ENCODE peak calls at places on chromosomes 7 and 10, in five cellular contexts. One of them, this sample, is unnamed.
A peak's percentile ranks its signal among the peaks of the same experiment; 100 is the strongest.

GRCh38 chr7:34728156-34728555 is 70.1 kb downstream of the NPSR1 start:
- DNase-seq in IMR-90: no peak
- DNase-seq in mesendoderm: no peak
- DNase-seq in H9: no peak
- DNase-seq in H1: no peak
- DNase-seq in this sample: no peak

GRCh38 chr10:59968705-59969104 is 62.3 kb upstream of the CCDC6 start:
- DNase-seq in IMR-90: no peak
- DNase-seq in mesendoderm: no peak
- DNase-seq in H9: no peak
- DNase-seq in H1: no peak
- DNase-seq in this sample: no peak

GRCh38 chr10:54682554-54682953 is 118.5 kb downstream of the PCDH15 start:
- DNase-seq in IMR-90: no peak
- DNase-seq in mesendoderm: no peak
- DNase-seq in H9: no peak
- DNase-seq in H1: no peak
- DNase-seq in this sample: no peak

GRCh38 chr7:39749177-39749576 is 125.8 kb downstream of the RALA start:
- DNase-seq in IMR-90: peak; percentile 88
- DNase-seq in mesendoderm: no peak
- DNase-seq in H9: no peak
- DNase-seq in H1: no peak
- DNase-seq in this sample: no peak

GRCh38 chr7:47596502-47597202 is 14.7 kb upstream of the TNS3 start:
- DNase-seq in IMR-90: no peak
- DNase-seq in mesendoderm: peak; percentile 49
- DNase-seq in H9: no peak
- DNase-seq in H1: no peak
- DNase-seq in this sample: no peak

GRCh38 chr7:4513450-4513849 is 168.6 kb upstream of the FOXK1 start:
- DNase-seq in IMR-90: no peak
- DNase-seq in mesendoderm: no peak
- DNase-seq in H9: no peak
- DNase-seq in H1: no peak
- DNase-seq in this sample: no peak

GRCh38 chr7:93161181-93161762 is 13.1 kb upstream of the SAMD9L start:
- DNase-seq in IMR-90: no peak
- DNase-seq in mesendoderm: no peak
- DNase-seq in H9: no peak
- DNase-seq in H1: no peak
- DNase-seq in this sample: no peak

GRCh38 chr7:157474685-157475084 is 137.9 kb downstream of the DNAJB6 start:
- DNase-seq in IMR-90: no peak
- DNase-seq in mesendoderm: peak; percentile 67
- DNase-seq in H9: peak; percentile 81
- DNase-seq in H1: peak; percentile 46
- DNase-seq in this sample: no peak

GRCh38 chr7:33130184-33130583 is 820 bp downstream of the BBS9 start:
- DNase-seq in IMR-90: peak; percentile 8
- DNase-seq in mesendoderm: peak; percentile 40
- DNase-seq in H9: no peak
- DNase-seq in H1: no peak
- DNase-seq in this sample: no peak

GRCh38 chr10:103592186-103593021 is 98.9 kb downstream of the NEURL1 start:
- DNase-seq in IMR-90: peak; percentile 38
- DNase-seq in mesendoderm: peak; percentile 66
- DNase-seq in H9: peak; percentile 77
- DNase-seq in H1: peak; percentile 46
- DNase-seq in this sample: peak; percentile 51

GRCh38 chr10:84375011-84375410 is 46.6 kb downstream of the CCSER2 start:
- DNase-seq in IMR-90: peak; percentile 69
- DNase-seq in mesendoderm: peak; percentile 73
- DNase-seq in H9: no peak
- DNase-seq in H1: no peak
- DNase-seq in this sample: peak; percentile 45

GRCh38 chr7:120181499-120181898 is 91.5 kb upstream of the KCND2 start:
- DNase-seq in IMR-90: no peak
- DNase-seq in mesendoderm: no peak
- DNase-seq in H9: no peak
- DNase-seq in H1: no peak
- DNase-seq in this sample: no peak

GRCh38 chr7:91941450-91941849 is 788 bp downstream of the AKAP9 start:
- DNase-seq in IMR-90: peak; percentile 18
- DNase-seq in mesendoderm: peak; percentile 50
- DNase-seq in H9: peak; percentile 31
- DNase-seq in H1: no peak
- DNase-seq in this sample: peak; percentile 21

GRCh38 chr7:47358944-47359588 is 222.8 kb downstream of the TNS3 start:
- DNase-seq in IMR-90: peak; percentile 27
- DNase-seq in mesendoderm: no peak
- DNase-seq in H9: no peak
- DNase-seq in H1: no peak
- DNase-seq in this sample: no peak

GRCh38 chr7:47648301-47648900 is 66.5 kb upstream of the TNS3 start:
- DNase-seq in IMR-90: peak; percentile 85
- DNase-seq in mesendoderm: no peak
- DNase-seq in H9: no peak
- DNase-seq in H1: no peak
- DNase-seq in this sample: no peak

GRCh38 chr7:80721880-80722595 is 83.6 kb downstream of the CD36 start:
- DNase-seq in IMR-90: peak; percentile 92
- DNase-seq in mesendoderm: peak; percentile 32
- DNase-seq in H9: no peak
- DNase-seq in H1: no peak
- DNase-seq in this sample: no peak

GRCh38 chr7:73823873-73824597 is 6.8 kb upstream of the CLDN4 start:
- DNase-seq in IMR-90: no peak
- DNase-seq in mesendoderm: no peak
- DNase-seq in H9: no peak
- DNase-seq in H1: no peak
- DNase-seq in this sample: no peak

GRCh38 chr7:123820864-123821263 is 24.1 kb upstream of the HYAL4 start:
- DNase-seq in IMR-90: no peak
- DNase-seq in mesendoderm: no peak
- DNase-seq in H9: no peak
- DNase-seq in H1: no peak
- DNase-seq in this sample: no peak

GRCh38 chr10:84820121-84820520 is 491.7 kb downstream of the CCSER2 start:
- DNase-seq in IMR-90: no peak
- DNase-seq in mesendoderm: no peak
- DNase-seq in H9: no peak
- DNase-seq in H1: no peak
- DNase-seq in this sample: no peak

GRCh38 chr7:47342646-47343045 is 239.3 kb downstream of the TNS3 start:
- DNase-seq in IMR-90: no peak
- DNase-seq in mesendoderm: no peak
- DNase-seq in H9: no peak
- DNase-seq in H1: no peak
- DNase-seq in this sample: no peak

GRCh38 chr10:1454964-1455363 is 282.4 kb downstream of the ADARB2 start:
- DNase-seq in IMR-90: no peak
- DNase-seq in mesendoderm: no peak
- DNase-seq in H9: no peak
- DNase-seq in H1: no peak
- DNase-seq in this sample: no peak

GRCh38 chr7:85205754-85206153 is 18.9 kb upstream of the SEMA3D start:
- DNase-seq in IMR-90: no peak
- DNase-seq in mesendoderm: no peak
- DNase-seq in H9: no peak
- DNase-seq in H1: no peak
- DNase-seq in this sample: no peak

GRCh38 chr7:25839084-25839769 is 312.8 kb upstream of the NFE2L3 start:
- DNase-seq in IMR-90: no peak
- DNase-seq in mesendoderm: peak; percentile 61
- DNase-seq in H9: no peak
- DNase-seq in H1: no peak
- DNase-seq in this sample: no peak

GRCh38 chr7:39709768-39710291 is 86.5 kb downstream of the RALA start:
- DNase-seq in IMR-90: peak; percentile 91
- DNase-seq in mesendoderm: peak; percentile 35
- DNase-seq in H9: no peak
- DNase-seq in H1: no peak
- DNase-seq in this sample: no peak

GRCh38 chr10:124696446-124697392 is 47.5 kb downstream of the FAM53B start:
- DNase-seq in IMR-90: no peak
- DNase-seq in mesendoderm: no peak
- DNase-seq in H9: no peak
- DNase-seq in H1: no peak
- DNase-seq in this sample: no peak

GRCh38 chr7:68206946-68207485 is 1210.4 kb downstream of the TYW1 start:
- DNase-seq in IMR-90: no peak
- DNase-seq in mesendoderm: no peak
- DNase-seq in H9: no peak
- DNase-seq in H1: no peak
- DNase-seq in this sample: no peak

GRCh38 chr7:68203246-68203645 is 1206.6 kb downstream of the TYW1 start:
- DNase-seq in IMR-90: no peak
- DNase-seq in mesendoderm: peak; percentile 83
- DNase-seq in H9: no peak
- DNase-seq in H1: no peak
- DNase-seq in this sample: no peak

GRCh38 chr7:68199951-68200660 is 1203.5 kb downstream of the TYW1 start:
- DNase-seq in IMR-90: no peak
- DNase-seq in mesendoderm: no peak
- DNase-seq in H9: no peak
- DNase-seq in H1: no peak
- DNase-seq in this sample: no peak

GRCh38 chr7:68207676-68208075 is 1211.0 kb downstream of the TYW1 start:
- DNase-seq in IMR-90: no peak
- DNase-seq in mesendoderm: peak; percentile 92
- DNase-seq in H9: no peak
- DNase-seq in H1: no peak
- DNase-seq in this sample: no peak

GRCh38 chr7:68205826-68206225 is 1209.2 kb downstream of the TYW1 start:
- DNase-seq in IMR-90: no peak
- DNase-seq in mesendoderm: no peak
- DNase-seq in H9: no peak
- DNase-seq in H1: no peak
- DNase-seq in this sample: no peak
- H2BK5ac ChIP-seq in IMR-90: no peak overlapping the region
- H2BK5ac ChIP-seq in mesendoderm: no peak overlapping the region
- H2BK5ac ChIP-seq in H9: no peak overlapping the region
- H2BK5ac ChIP-seq in H1: no peak overlapping the region
- H2BK5ac ChIP-seq in this sample: no peak overlapping the region

GRCh38 chr10:26550774-26551526 is 112.8 kb downstream of the APBB1IP start:
- DNase-seq in IMR-90: no peak
- DNase-seq in mesendoderm: peak; percentile 54
- DNase-seq in H9: peak; percentile 47
- DNase-seq in H1: no peak
- DNase-seq in this sample: no peak
- H2BK5ac ChIP-seq in IMR-90: no peak overlapping the region
- H2BK5ac ChIP-seq in mesendoderm: no peak overlapping the region
- H2BK5ac ChIP-seq in H9: no peak overlapping the region
- H2BK5ac ChIP-seq in H1: no peak overlapping the region
- H2BK5ac ChIP-seq in this sample: no peak overlapping the region

GRCh38 chr10:101267776-101268175 is 38.5 kb upstream of the LBX1 start:
- DNase-seq in IMR-90: no peak
- DNase-seq in mesendoderm: no peak
- DNase-seq in H9: no peak
- DNase-seq in H1: no peak
- DNase-seq in this sample: no peak

GRCh38 chr10:101272229-101272868 is 43.1 kb upstream of the LBX1 start:
- DNase-seq in IMR-90: peak; percentile 54
- DNase-seq in mesendoderm: peak; percentile 91
- DNase-seq in H9: peak; percentile 89
- DNase-seq in H1: peak; percentile 65
- DNase-seq in this sample: peak; percentile 75

GRCh38 chr10:101270763-101271162 is 41.5 kb upstream of the LBX1 start:
- DNase-seq in IMR-90: no peak
- DNase-seq in mesendoderm: no peak
- DNase-seq in H9: no peak
- DNase-seq in H1: no peak
- DNase-seq in this sample: no peak

GRCh38 chr10:101273736-101274135 is 44.5 kb upstream of the LBX1 start:
- DNase-seq in IMR-90: no peak
- DNase-seq in mesendoderm: no peak
- DNase-seq in H9: no peak
- DNase-seq in H1: no peak
- DNase-seq in this sample: no peak

GRCh38 chr10:101273330-101273729 is 44.1 kb upstream of the LBX1 start:
- DNase-seq in IMR-90: no peak
- DNase-seq in mesendoderm: no peak
- DNase-seq in H9: no peak
- DNase-seq in H1: no peak
- DNase-seq in this sample: no peak
- H2BK5ac ChIP-seq in IMR-90: no peak overlapping the region
- H2BK5ac ChIP-seq in mesendoderm: no peak overlapping the region
- H2BK5ac ChIP-seq in H9: no peak overlapping the region
- H2BK5ac ChIP-seq in H1: no peak overlapping the region
- H2BK5ac ChIP-seq in this sample: no peak overlapping the region

GRCh38 chr10:79982861-79983260 is 34.0 kb upstream of the SFTPD start:
- DNase-seq in IMR-90: no peak
- DNase-seq in mesendoderm: no peak
- DNase-seq in H9: peak; percentile 29
- DNase-seq in H1: no peak
- DNase-seq in this sample: no peak

GRCh38 chr10:79982486-79982800 is 33.5 kb upstream of the SFTPD start:
- DNase-seq in IMR-90: no peak
- DNase-seq in mesendoderm: no peak
- DNase-seq in H9: no peak
- DNase-seq in H1: no peak
- DNase-seq in this sample: no peak

GRCh38 chr10:79981356-79981672 is 32.4 kb upstream of the SFTPD start:
- DNase-seq in IMR-90: no peak
- DNase-seq in mesendoderm: no peak
- DNase-seq in H9: no peak
- DNase-seq in H1: no peak
- DNase-seq in this sample: no peak

GRCh38 chr10:79980711-79981110 is 31.8 kb upstream of the SFTPD start:
- DNase-seq in IMR-90: no peak
- DNase-seq in mesendoderm: no peak
- DNase-seq in H9: no peak
- DNase-seq in H1: no peak
- DNase-seq in this sample: no peak

DNA sequence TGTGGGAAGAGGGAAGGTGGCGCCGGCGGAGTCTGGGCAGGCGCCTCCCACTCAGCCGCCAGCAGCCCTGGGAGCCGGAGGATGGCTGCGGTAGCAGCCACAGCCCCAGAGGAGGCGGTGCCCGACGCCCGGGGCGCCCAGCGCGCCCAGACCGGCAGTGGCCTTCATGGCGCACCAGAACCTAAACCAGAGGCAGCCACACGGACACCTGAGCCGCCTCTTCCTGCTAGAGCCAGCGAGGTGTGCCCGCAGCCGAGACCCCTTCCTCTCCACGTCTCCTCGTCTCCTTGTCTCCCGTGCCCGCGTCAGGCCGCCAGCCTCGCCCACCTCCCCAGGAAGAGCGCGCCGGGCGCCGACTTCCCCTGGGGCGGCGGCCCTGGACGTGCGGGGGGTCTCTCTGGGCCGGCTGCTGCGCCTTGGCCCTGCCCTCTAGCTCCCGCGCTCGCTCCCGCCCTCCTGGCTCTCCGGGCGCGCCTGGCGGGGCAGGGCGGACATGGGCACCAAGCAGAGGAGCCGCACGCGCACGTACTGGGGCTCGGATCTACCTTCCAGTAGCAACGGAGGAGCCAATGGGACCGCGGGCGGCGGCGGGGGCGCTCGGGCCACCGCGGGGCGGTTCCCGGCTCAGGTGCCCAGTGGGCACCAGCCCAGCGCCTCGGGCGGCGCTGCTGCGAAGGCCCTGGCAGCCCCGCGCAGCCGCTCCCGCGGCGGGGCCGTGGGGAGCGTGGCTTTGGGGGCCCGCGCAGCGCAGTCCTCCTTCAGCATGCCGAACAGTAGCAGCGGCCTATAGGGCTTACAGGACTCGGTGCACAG is 33.0 kb upstream of the SFTPD start:
- DNase-seq in IMR-90: peak; percentile 2
- DNase-seq in mesendoderm: peak; percentile 76
- DNase-seq in H9: peak; percentile 80
- DNase-seq in H1: peak; percentile 34
- DNase-seq in this sample: peak; percentile 36
- H2BK5ac ChIP-seq in IMR-90: no peak overlapping the region
- H2BK5ac ChIP-seq in mesendoderm: no peak overlapping the region
- H2BK5ac ChIP-seq in H9: no peak overlapping the region
- H2BK5ac ChIP-seq in H1: peak overlapping the region; percentile 87
- H2BK5ac ChIP-seq in this sample: no peak overlapping the region